ENCODE peak calls at places on chromosomes 11 and 22, in six cellular contexts. O is fibroblast of pulmonary artery, M is NT2/D1, Z is kidney, T is uterus, D is foreskin fibroblast. F is an unnamed sample.

GRCh38 chr22:31861226-31861840 is 83.0 kb upstream of the YWHAH start:
- DNase-seq in D (peak), T (no peak), Z (no peak), M (no peak), O (no peak), F (no peak)

GRCh38 chr11:96242191-96242845 is 100.7 kb downstream of the MAML2 start:
- DNase-seq in Z (no peak), T (no peak), O (peak), D (no peak), M (no peak), F (no peak)

GRCh38 chr11:14518820-14519219 is 1.4 kb downstream of the PSMA1 start:
- DNase-seq in D (no peak), M (no peak), T (no peak), O (no peak), Z (no peak), F (no peak)

GRCh38 chr11:100827934-100828661 is 141.0 kb downstream of the ARHGAP42 start:
- DNase-seq in Z (no peak), T (no peak), D (no peak), M (peak), O (peak), F (peak)

GRCh38 chr11:77069336-77069968 is 2.7 kb downstream of the CAPN5 start:
- DNase-seq in M (no peak), T (no peak), D (no peak), Z (no peak), O (no peak), F (no peak)

GRCh38 chr11:19392321-19392720 is 151.6 kb upstream of the E2F8 start:
- DNase-seq in D (peak), M (no peak), T (no peak), Z (no peak), O (no peak), F (no peak)

GRCh38 chr22:48173061-48173849 is 1410.8 kb downstream of the TBC1D22A start:
- DNase-seq in T (no peak), D (no peak), Z (no peak), M (no peak), O (no peak), F (no peak)

GRCh38 chr22:39959640-39960447 is at the start of gene TMA7B:
- DNase-seq in O (peak), Z (no peak), T (no peak), D (peak), M (peak), F (no peak)

GRCh38 chr11:60165946-60166345 is 16.9 kb downstream of the MS4A6A start:
- DNase-seq in Z (no peak), T (no peak), O (no peak), M (no peak), D (no peak), F (no peak)

GRCh38 chr11:107301886-107302285 is 155.7 kb downstream of the CWF19L2 start:
- DNase-seq in Z (no peak), D (no peak), M (no peak), T (no peak), O (peak), F (no peak)

GRCh38 chr11:108198833-108199232 is 23.6 kb downstream of the NPAT start:
- DNase-seq in M (no peak), O (no peak), Z (peak), T (no peak), D (no peak), F (no peak)

GRCh38 chr11:71342951-71343827 is 90.8 kb upstream of the SHANK2 start:
- DNase-seq in D (no peak), T (no peak), Z (peak), O (peak), M (peak), F (no peak)

GRCh38 chr11:21104641-21105040 is 435.3 kb downstream of the NELL1 start:
- DNase-seq in T (no peak), D (no peak), Z (no peak), O (no peak), M (no peak), F (no peak)

GRCh38 chr11:111449158-111449557 is 63.0 kb downstream of the BTG4 start:
- DNase-seq in Z (no peak), D (no peak), O (no peak), T (no peak), M (no peak), F (no peak)

GRCh38 chr11:113314389-113315301 is at the start of gene TTC12:
- DNase-seq in M (peak), D (peak), T (peak), Z (peak), O (peak), F (no peak)

GRCh38 chr11:61854966-61855714 is 27.0 kb downstream of the FADS2 start:
- DNase-seq in M (no peak), O (no peak), T (no peak), D (no peak), Z (no peak), F (no peak)

GRCh38 chr22:48331266-48331665 is 1496.4 kb downstream of the BRD1 start:
- DNase-seq in M (no peak), T (no peak), Z (peak), D (no peak), O (no peak), F (no peak)

GRCh38 chr22:28718044-28718443 is 23.6 kb downstream of the CHEK2 start:
- DNase-seq in O (no peak), M (no peak), T (no peak), D (no peak), Z (no peak), F (no peak)

GRCh38 chr11:109619498-109619897 is 197.5 kb downstream of the C11orf87 start:
- DNase-seq in D (no peak), O (no peak), Z (no peak), M (no peak), T (no peak), F (no peak)

GRCh38 chr11:134154441-134154840 is 69.3 kb downstream of the NCAPD3 start:
- DNase-seq in D (no peak), Z (no peak), T (no peak), O (no peak), M (no peak), F (no peak)

GRCh38 chr11:62500066-62501035 is 46.3 kb downstream of the AHNAK start:
- DNase-seq in T (no peak), O (no peak), D (no peak), M (no peak), Z (no peak), F (no peak)

GRCh38 chr11:99015634-99016454 is 4.9 kb upstream of the CNTN5 start:
- DNase-seq in Z (no peak), O (peak), T (no peak), D (peak), M (peak), F (peak)

GRCh38 chr11:116643521-116643920 is 129.3 kb downstream of the BUD13 start:
- DNase-seq in D (no peak), O (no peak), M (no peak), T (no peak), Z (no peak), F (no peak)

GRCh38 chr11:112795142-112795815 is 165.9 kb upstream of the NCAM1 start:
- DNase-seq in Z (no peak), D (peak), O (peak), M (peak), T (peak), F (peak)

GRCh38 chr11:20589796-20590195 is 9.6 kb upstream of the SLC6A5 start:
- DNase-seq in D (no peak), T (no peak), Z (no peak), O (no peak), M (no peak), F (no peak)

GRCh38 chr11:71302911-71303310 is 50.5 kb upstream of the SHANK2 start:
- DNase-seq in O (no peak), Z (no peak), D (no peak), M (no peak), T (no peak), F (no peak)

GRCh38 chr11:74842967-74843366 is 94.3 kb downstream of the RNF169 start:
- DNase-seq in D (no peak), O (no peak), Z (no peak), T (no peak), M (no peak), F (no peak)

GRCh38 chr11:77883775-77884174 is 62.8 kb downstream of the AAMDC start:
- DNase-seq in D (no peak), T (no peak), Z (no peak), O (no peak), M (no peak), F (no peak)

GRCh38 chr11:67056640-67057409 is at the start of gene RHOD:
- DNase-seq in M (no peak), Z (peak), O (no peak), D (no peak), T (peak), F (no peak)

GRCh38 chr11:126105022-126105747 is 42.5 kb upstream of the CDON start:
- DNase-seq in M (no peak), Z (no peak), T (no peak), O (no peak), D (no peak), F (no peak)

GRCh38 chr11:6298605-6299004 is 21.7 kb downstream of the CAVIN3 start:
- DNase-seq in D (no peak), Z (no peak), M (no peak), O (peak), T (no peak), F (no peak)

GRCh38 chr22:20063271-20064139 is 16.5 kb upstream of the DGCR8 start:
- DNase-seq in O (no peak), M (no peak), D (no peak), T (no peak), Z (no peak), F (no peak)

GRCh38 chr11:690738-691633 is 4.0 kb downstream of the DEAF1 start:
- DNase-seq in M (no peak), T (no peak), Z (no peak), O (peak), D (no peak), F (no peak)
- H3K4me3 ChIP-seq in M (no peak), T (no peak), Z (no peak), O (no peak), D (no peak), F (no peak)

GRCh38 chr11:33699515-33700424 is 856 bp downstream of the C11orf91 start:
- DNase-seq in M (no peak), T (peak), Z (peak), D (no peak), O (no peak), F (no peak)
- H3K4me3 ChIP-seq in M (peak), T (peak), Z (no peak), D (peak), O (peak), F (peak)

GRCh38 chr22:50297510-50298265 is 9.8 kb downstream of the PLXNB2 start:
- DNase-seq in T (no peak), D (no peak), O (no peak), M (no peak), Z (no peak), F (no peak)

GRCh38 chr22:50300620-50301257 is 6.7 kb downstream of the PLXNB2 start:
- DNase-seq in M (no peak), O (no peak), Z (no peak), D (no peak), T (no peak), F (no peak)

GRCh38 chr22:50299724-50300619 is 7.5 kb downstream of the PLXNB2 start:
- DNase-seq in Z (no peak), O (no peak), D (no peak), M (no peak), T (no peak), F (no peak)

GRCh38 chr22:50298266-50298637 is 9.2 kb downstream of the PLXNB2 start:
- DNase-seq in M (no peak), D (no peak), O (no peak), T (no peak), Z (no peak), F (no peak)

DNA sequence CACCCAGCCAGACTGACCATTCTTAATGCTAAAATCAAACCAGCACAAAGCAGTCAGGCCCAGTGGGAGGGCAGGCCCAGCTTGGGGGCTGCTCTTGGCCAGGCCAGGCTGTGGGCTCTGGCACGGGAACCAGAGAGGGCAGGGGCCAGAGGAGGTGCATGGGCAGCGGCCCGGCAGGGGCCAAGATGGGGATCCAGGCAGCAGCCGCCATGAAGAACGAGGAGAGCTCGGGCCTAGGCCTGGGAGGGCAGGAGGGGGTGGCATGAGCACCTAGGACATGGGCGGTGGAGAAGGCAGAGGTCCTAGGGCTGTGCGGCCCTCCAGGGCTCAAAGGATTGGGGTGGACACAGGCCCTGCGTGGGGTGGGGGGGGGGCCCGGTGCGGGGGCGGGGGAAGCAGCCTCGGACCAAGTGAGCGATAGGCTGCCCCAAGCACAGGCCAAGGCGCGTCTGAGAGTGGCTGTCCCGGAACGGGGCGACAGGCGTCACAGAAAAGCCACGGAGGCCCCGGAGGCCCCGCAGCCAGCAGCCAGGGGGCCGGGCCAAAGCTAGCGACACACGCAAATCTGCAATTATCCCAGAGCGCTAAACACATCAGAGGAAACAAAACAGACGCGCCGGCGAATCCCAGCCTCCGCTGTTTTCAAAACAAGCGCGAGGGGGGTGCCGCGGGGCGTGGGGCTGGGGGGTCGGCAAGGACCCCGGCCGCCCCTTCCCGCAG is 8.3 kb downstream of the PLXNB2 start:
- DNase-seq in M (no peak), D (no peak), O (no peak), Z (no peak), T (no peak), F (no peak)
- H3K4me3 ChIP-seq in M (no peak), D (no peak), O (no peak), Z (no peak), T (peak), F (no peak)

GRCh38 chr11:63841554-63841953 is 2.6 kb downstream of the MARK2 start:
- DNase-seq in O (peak), T (no peak), Z (no peak), M (no peak), D (peak), F (peak)
- H3K4me3 ChIP-seq in O (peak), T (peak), Z (peak), M (no peak), D (peak), F (peak)

GRCh38 chr11:37857726-37858125 is 1259.7 kb upstream of the RAG2 start:
- DNase-seq in Z (no peak), D (no peak), T (no peak), M (no peak), O (no peak), F (no peak)
- H3K4me3 ChIP-seq in Z (no peak), D (no peak), T (no peak), M (no peak), O (no peak), F (no peak)

GRCh38 chr11:3836903-3837302 is 3.9 kb downstream of the RHOG start:
- DNase-seq in Z (peak), M (no peak), D (no peak), O (no peak), T (no peak), F (no peak)

GRCh38 chr11:3833461-3833860 is 7.3 kb downstream of the RHOG start:
- DNase-seq in Z (no peak), M (no peak), D (no peak), O (no peak), T (no peak), F (no peak)

GRCh38 chr11:3834349-3835099 is 6.2 kb downstream of the RHOG start:
- DNase-seq in D (no peak), O (no peak), T (no peak), M (no peak), Z (no peak), F (no peak)

GRCh38 chr11:3835752-3836151 is 5.0 kb downstream of the RHOG start:
- DNase-seq in Z (no peak), M (no peak), D (no peak), O (no peak), T (no peak), F (no peak)

DNA sequence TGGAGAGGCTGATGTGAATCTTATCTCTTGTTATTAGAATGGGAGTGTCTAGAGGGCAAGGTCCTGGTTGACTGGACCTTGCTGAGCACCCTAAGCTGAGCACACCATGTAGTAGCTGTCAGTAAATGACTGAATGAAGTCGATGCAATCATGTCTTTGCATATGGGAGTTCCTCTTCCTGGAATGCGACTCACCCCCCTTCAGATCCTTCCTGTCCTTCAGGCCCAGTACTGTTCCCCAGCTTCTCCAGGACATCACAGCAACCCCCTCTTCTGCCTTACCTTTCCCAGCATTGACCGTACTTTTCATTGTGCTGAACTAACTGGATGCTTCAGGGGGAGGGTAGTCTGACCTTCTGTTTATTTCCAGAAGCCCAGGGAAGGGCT is 5.7 kb downstream of the RHOG start:
- DNase-seq in O (no peak), M (no peak), Z (no peak), D (no peak), T (no peak), F (no peak)
- H3K4me3 ChIP-seq in O (no peak), M (no peak), Z (no peak), D (no peak), T (no peak), F (no peak)

DNA sequence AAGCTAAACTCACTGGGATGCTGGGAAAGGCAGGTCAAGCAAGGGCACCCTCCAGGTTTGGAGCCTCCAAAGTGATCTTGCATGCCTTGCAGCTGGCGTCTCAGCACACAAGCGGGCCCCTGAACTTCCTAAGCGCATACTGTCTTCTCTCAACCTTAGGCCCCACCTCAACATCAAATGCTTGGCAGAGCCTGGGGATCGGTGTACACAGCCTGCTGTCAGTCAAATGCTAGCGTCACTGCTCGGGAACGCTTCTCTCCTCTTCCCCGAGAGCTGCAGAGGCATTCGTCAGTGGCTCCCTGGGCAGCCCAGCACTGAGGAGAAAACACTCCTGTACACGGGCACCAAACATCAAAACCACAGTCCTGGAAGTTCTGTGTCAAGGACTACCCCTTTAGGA is 124.9 kb downstream of the C11orf58 start:
- DNase-seq in M (no peak), Z (no peak), O (no peak), T (no peak), D (no peak), F (no peak)
- H3K4me3 ChIP-seq in M (no peak), Z (no peak), O (no peak), T (no peak), D (no peak), F (no peak)

GRCh38 chr11:10565493-10565892 is 3.0 kb downstream of the LYVE1 start:
- DNase-seq in D (no peak), O (no peak), Z (no peak), T (no peak), M (no peak), F (no peak)

GRCh38 chr11:10568486-10568941 is at the start of gene LYVE1:
- DNase-seq in T (no peak), Z (no peak), M (no peak), D (no peak), O (peak), F (no peak)

GRCh38 chr11:10567466-10567865 is 999 bp downstream of the LYVE1 start:
- DNase-seq in O (no peak), D (no peak), M (no peak), T (no peak), Z (no peak), F (no peak)

GRCh38 chr11:10564692-10565318 is 3.7 kb downstream of the LYVE1 start:
- DNase-seq in M (no peak), D (no peak), O (peak), T (no peak), Z (no peak), F (no peak)

DNA sequence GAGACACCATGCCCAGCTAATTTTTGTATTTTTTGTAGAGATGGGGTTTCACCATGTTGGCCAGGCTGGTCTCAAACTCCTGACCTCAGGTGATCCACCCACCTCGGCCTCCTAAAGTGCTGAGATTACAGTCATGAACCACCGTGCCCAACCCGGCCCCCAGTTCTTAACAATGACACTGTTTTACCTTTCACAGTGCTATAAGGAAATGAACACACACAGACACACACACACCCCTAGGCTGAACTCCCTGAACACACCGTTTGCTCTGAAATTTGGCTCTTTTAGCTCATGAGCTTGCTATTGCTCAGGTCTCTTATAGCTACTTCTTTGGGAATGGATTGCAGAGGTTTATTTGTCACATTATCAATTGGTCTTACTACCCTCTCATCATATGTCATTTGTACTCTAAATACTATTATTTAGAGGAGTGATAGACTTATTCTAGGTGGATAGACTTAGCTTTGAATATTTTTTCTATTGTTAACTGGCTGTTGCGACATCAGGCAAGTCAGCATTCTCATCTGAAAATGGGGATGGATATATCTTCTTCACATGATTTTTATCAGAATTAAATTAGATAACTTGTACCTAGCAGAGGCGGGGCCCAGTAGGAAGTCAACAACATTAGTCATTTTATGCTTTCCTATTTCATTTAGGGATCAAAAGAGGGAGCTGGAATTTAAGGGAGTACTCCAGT is 2.1 kb downstream of the LYVE1 start:
- DNase-seq in T (no peak), Z (no peak), M (no peak), O (no peak), D (no peak), F (no peak)
- H3K4me3 ChIP-seq in T (no peak), Z (no peak), M (no peak), O (no peak), D (no peak), F (no peak)

F was measured in HAP-1.